ENCODE peak calls at places on chromosomes 3 and 15, in four cellular contexts. C, S, N and Y are unnamed samples.

GRCh38 chr3:14410501-14411165 is 8.2 kb downstream of the SLC6A6 start:
- DNase-seq in N (no peak), S (peak; percentile 98), C (no peak), Y (no peak)

GRCh38 chr15:76433798-76434400 is 97.3 kb downstream of the ISL2 start:
- DNase-seq in N (no peak), S (no peak), C (no peak), Y (peak; percentile 77)

GRCh38 chr3:40086890-40087884 is 222.3 kb upstream of the EIF1B start:
- DNase-seq in C (no peak), S (peak; percentile 30), N (peak; percentile 14), Y (no peak)

GRCh38 chr15:85766007-85766831 is 28.5 kb downstream of the KLHL25 start:
- DNase-seq in S (no peak), N (no peak), C (no peak), Y (no peak)

GRCh38 chr3:193870376-193871092 is 265.4 kb upstream of the HES1 start:
- DNase-seq in C (no peak), N (no peak), S (no peak), Y (no peak)

GRCh38 chr15:42427429-42428223 is 63.3 kb downstream of the ZNF106 start:
- DNase-seq in C (no peak), S (peak; percentile 6), N (no peak), Y (no peak)

GRCh38 chr3:112374334-112374734 is 41.4 kb downstream of the CD200 start:
- DNase-seq in C (no peak), N (no peak), S (no peak), Y (no peak)

GRCh38 chr3:189584609-189585008 is 46.6 kb upstream of the TP63 start:
- DNase-seq in C (no peak), S (no peak), N (no peak), Y (no peak)

GRCh38 chr3:5729852-5730251 is 542.3 kb downstream of the EDEM1 start:
- DNase-seq in S (peak; percentile 7), C (no peak), N (no peak), Y (no peak)

GRCh38 chr3:170553788-170554620 is 31.9 kb downstream of the SLC7A14 start:
- DNase-seq in S (peak; percentile 43), C (no peak), N (no peak), Y (no peak)

GRCh38 chr3:114221881-114222264 is 15.5 kb downstream of the ZNF80 start:
- DNase-seq in C (no peak), S (no peak), N (no peak), Y (no peak)

GRCh38 chr3:40019371-40019770 is 210.0 kb downstream of the MYRIP start:
- DNase-seq in N (no peak), S (no peak), C (no peak), Y (no peak)